ENCODE peak calls at places on chromosomes 2 and 18, in four cellular contexts. V, G, F and C are unnamed samples.

GRCh38 chr18:11183621-11184020 is 34.3 kb upstream of the PIEZO2 start:
- DNase-seq in V (peak; percentile 76), G (peak; percentile 3), F (peak; percentile 36), C (peak; percentile 46)

GRCh38 chr2:44181648-44182047 is 13.0 kb downstream of the PPM1B start:
- DNase-seq in V (no peak), G (no peak), F (no peak), C (no peak)

GRCh38 chr2:135916232-135916631 is 40.0 kb upstream of the MCM6 start:
- DNase-seq in V (no peak), G (peak; percentile 36), F (peak; percentile 60), C (peak; percentile 60)

GRCh38 chr18:27860701-27861107 is 316.2 kb downstream of the CDH2 start:
- DNase-seq in V (no peak), G (peak; percentile 54), F (peak; percentile 86), C (peak; percentile 6)

GRCh38 chr18:13036622-13037320 is 45.6 kb downstream of the CEP192 start:
- DNase-seq in V (no peak), G (peak; percentile 36), F (peak; percentile 18), C (peak; percentile 43)

GRCh38 chr2:223580951-223581350 is 21.2 kb downstream of the SCG2 start:
- DNase-seq in V (peak; percentile 69), G (peak; percentile 82), F (peak; percentile 88), C (peak; percentile 76)

GRCh38 chr2:226999676-227000075 is 163.8 kb downstream of the RHBDD1 start:
- DNase-seq in V (no peak), G (no peak), F (no peak), C (no peak)

GRCh38 chr18:74899554-74899953 is 301.9 kb downstream of the ZNF407 start:
- DNase-seq in V (no peak), G (no peak), F (peak; percentile 20), C (no peak)

GRCh38 chr2:41994177-41994576 is 53.6 kb upstream of the PKDCC start:
- DNase-seq in V (no peak), G (peak; percentile 57), F (peak; percentile 20), C (peak; percentile 76)